ENCODE peak calls at places on chromosome 22, in four cellular contexts. One of them, this sample, is unnamed.

GRCh38 chr22:19708323-19709011 is 5.8 kb upstream of the SEPTIN5 start:
- DNase-seq in effector CD4-positive, alpha-beta T cell: no peak
- DNase-seq in C1 segment of cervical spinal cord: no peak
- DNase-seq in ecto neural progenitor cell: peak
- DNase-seq in this sample: no peak

GRCh38 chr22:41561335-41561734 is 525 bp downstream of the CSDC2 start:
- DNase-seq in effector CD4-positive, alpha-beta T cell: no peak
- DNase-seq in C1 segment of cervical spinal cord: no peak
- DNase-seq in ecto neural progenitor cell: no peak
- DNase-seq in this sample: no peak

GRCh38 chr22:26585104-26585790 is 4.7 kb downstream of the TPST2 start:
- DNase-seq in effector CD4-positive, alpha-beta T cell: no peak
- DNase-seq in C1 segment of cervical spinal cord: no peak
- DNase-seq in ecto neural progenitor cell: no peak
- DNase-seq in this sample: no peak

GRCh38 chr22:42902875-42903510 is 45.9 kb upstream of the ARFGAP3 start:
- DNase-seq in effector CD4-positive, alpha-beta T cell: no peak
- DNase-seq in C1 segment of cervical spinal cord: no peak
- DNase-seq in ecto neural progenitor cell: peak
- DNase-seq in this sample: no peak

GRCh38 chr22:20957118-20957690 is 9.9 kb upstream of the AIFM3 start:
- DNase-seq in effector CD4-positive, alpha-beta T cell: no peak
- DNase-seq in C1 segment of cervical spinal cord: no peak
- DNase-seq in ecto neural progenitor cell: peak
- DNase-seq in this sample: no peak

GRCh38 chr22:44576311-44577260 is 78.6 kb upstream of the RTL6 start:
- DNase-seq in effector CD4-positive, alpha-beta T cell: no peak
- DNase-seq in C1 segment of cervical spinal cord: no peak
- DNase-seq in ecto neural progenitor cell: peak
- DNase-seq in this sample: no peak

GRCh38 chr22:26643368-26644100 is 13.9 kb upstream of the MIAT start:
- DNase-seq in effector CD4-positive, alpha-beta T cell: no peak
- DNase-seq in C1 segment of cervical spinal cord: no peak
- DNase-seq in ecto neural progenitor cell: no peak
- DNase-seq in this sample: no peak

GRCh38 chr22:38930512-38930911 is 26.9 kb upstream of the APOBEC3A start:
- DNase-seq in effector CD4-positive, alpha-beta T cell: no peak
- DNase-seq in C1 segment of cervical spinal cord: no peak
- DNase-seq in ecto neural progenitor cell: no peak
- DNase-seq in this sample: no peak

GRCh38 chr22:35066768-35067167 is 810 bp downstream of the ISX start:
- DNase-seq in effector CD4-positive, alpha-beta T cell: no peak
- DNase-seq in C1 segment of cervical spinal cord: no peak
- DNase-seq in ecto neural progenitor cell: no peak
- DNase-seq in this sample: no peak

GRCh38 chr22:44207173-44207980 is 26.7 kb downstream of the PARVG start:
- DNase-seq in effector CD4-positive, alpha-beta T cell: no peak
- DNase-seq in C1 segment of cervical spinal cord: no peak
- DNase-seq in ecto neural progenitor cell: no peak
- DNase-seq in this sample: no peak

GRCh38 chr22:30856699-30857098 is 111.9 kb downstream of the MORC2 start:
- DNase-seq in effector CD4-positive, alpha-beta T cell: no peak
- DNase-seq in C1 segment of cervical spinal cord: no peak
- DNase-seq in ecto neural progenitor cell: no peak
- DNase-seq in this sample: no peak

GRCh38 chr22:24697671-24698082 is 76.8 kb downstream of the PIWIL3 start:
- DNase-seq in effector CD4-positive, alpha-beta T cell: no peak
- DNase-seq in C1 segment of cervical spinal cord: peak
- DNase-seq in ecto neural progenitor cell: no peak
- DNase-seq in this sample: no peak

GRCh38 chr22:39264344-39265116 is 19.7 kb upstream of the PDGFB start:
- DNase-seq in effector CD4-positive, alpha-beta T cell: no peak
- DNase-seq in C1 segment of cervical spinal cord: peak
- DNase-seq in ecto neural progenitor cell: no peak
- DNase-seq in this sample: no peak

GRCh38 chr22:45604239-45604711 is 67.4 kb upstream of the ATXN10 start:
- DNase-seq in effector CD4-positive, alpha-beta T cell: no peak
- DNase-seq in C1 segment of cervical spinal cord: no peak
- DNase-seq in ecto neural progenitor cell: no peak
- DNase-seq in this sample: no peak

GRCh38 chr22:40002935-40003715 is 8.4 kb downstream of the FAM83F start:
- DNase-seq in effector CD4-positive, alpha-beta T cell: no peak
- DNase-seq in C1 segment of cervical spinal cord: no peak
- DNase-seq in ecto neural progenitor cell: no peak
- DNase-seq in this sample: no peak

GRCh38 chr22:37491559-37492427 is 5.6 kb upstream of the MFNG start:
- DNase-seq in effector CD4-positive, alpha-beta T cell: no peak
- DNase-seq in C1 segment of cervical spinal cord: no peak
- DNase-seq in ecto neural progenitor cell: no peak
- DNase-seq in this sample: no peak

GRCh38 chr22:24969588-24970301 is 17.2 kb downstream of the KIAA1671 start:
- DNase-seq in effector CD4-positive, alpha-beta T cell: no peak
- DNase-seq in C1 segment of cervical spinal cord: no peak
- DNase-seq in ecto neural progenitor cell: no peak
- DNase-seq in this sample: no peak

GRCh38 chr22:19663821-19664325 is 50.4 kb upstream of the SEPTIN5 start:
- DNase-seq in effector CD4-positive, alpha-beta T cell: no peak
- DNase-seq in C1 segment of cervical spinal cord: no peak
- DNase-seq in ecto neural progenitor cell: no peak
- DNase-seq in this sample: no peak

GRCh38 chr22:26615830-26616435 is 1.9 kb downstream of the CRYBB1 start:
- DNase-seq in effector CD4-positive, alpha-beta T cell: no peak
- DNase-seq in C1 segment of cervical spinal cord: no peak
- DNase-seq in ecto neural progenitor cell: no peak
- DNase-seq in this sample: no peak

GRCh38 chr22:25763239-25763777 is 21.3 kb downstream of the MYO18B start:
- DNase-seq in effector CD4-positive, alpha-beta T cell: no peak
- DNase-seq in C1 segment of cervical spinal cord: no peak
- DNase-seq in ecto neural progenitor cell: no peak
- DNase-seq in this sample: no peak

GRCh38 chr22:27115816-27116256 is 458.4 kb downstream of the MIAT start:
- DNase-seq in effector CD4-positive, alpha-beta T cell: no peak
- DNase-seq in C1 segment of cervical spinal cord: no peak
- DNase-seq in ecto neural progenitor cell: no peak
- DNase-seq in this sample: no peak

GRCh38 chr22:48242461-48242864 is 1480.0 kb downstream of the TBC1D22A start:
- DNase-seq in effector CD4-positive, alpha-beta T cell: no peak
- DNase-seq in C1 segment of cervical spinal cord: no peak
- DNase-seq in ecto neural progenitor cell: peak
- DNase-seq in this sample: no peak